ENCODE peak calls at places on chromosomes 3 and 15, in seven cellular contexts. One of them, this sample, is unnamed.

GRCh38 chr3:16402451-16402850 is 111.0 kb downstream of the RFTN1 start:
- DNase-seq in stomach: no peak
- DNase-seq in GM23338: no peak
- DNase-seq in transverse colon: no peak
- DNase-seq in HFF-Myc: no peak
- DNase-seq in IMR-90: peak
- DNase-seq in foreskin fibroblast: peak
- DNase-seq in this sample: no peak

GRCh38 chr15:73826711-73827243 is 46.6 kb upstream of the TBC1D21 start:
- DNase-seq in stomach: no peak
- DNase-seq in GM23338: no peak
- DNase-seq in transverse colon: no peak
- DNase-seq in HFF-Myc: no peak
- DNase-seq in IMR-90: no peak
- DNase-seq in foreskin fibroblast: no peak
- DNase-seq in this sample: no peak

GRCh38 chr3:127716334-127716733 is 43.6 kb downstream of the ABTB1 start:
- DNase-seq in stomach: no peak
- DNase-seq in GM23338: no peak
- DNase-seq in transverse colon: no peak
- DNase-seq in HFF-Myc: no peak
- DNase-seq in IMR-90: no peak
- DNase-seq in foreskin fibroblast: no peak
- DNase-seq in this sample: no peak

GRCh38 chr3:127789051-127789450 is 33.3 kb downstream of the MGLL start:
- DNase-seq in stomach: no peak
- DNase-seq in GM23338: no peak
- DNase-seq in transverse colon: no peak
- DNase-seq in HFF-Myc: no peak
- DNase-seq in IMR-90: no peak
- DNase-seq in foreskin fibroblast: peak
- DNase-seq in this sample: no peak

GRCh38 chr3:125048282-125048681 is 7.5 kb downstream of the HEG1 start:
- DNase-seq in stomach: no peak
- DNase-seq in GM23338: no peak
- DNase-seq in transverse colon: no peak
- DNase-seq in HFF-Myc: no peak
- DNase-seq in IMR-90: no peak
- DNase-seq in foreskin fibroblast: no peak
- DNase-seq in this sample: no peak

GRCh38 chr15:40303576-40303975 is 4.2 kb downstream of the PLCB2 start:
- DNase-seq in stomach: no peak
- DNase-seq in GM23338: no peak
- DNase-seq in transverse colon: no peak
- DNase-seq in HFF-Myc: no peak
- DNase-seq in IMR-90: no peak
- DNase-seq in foreskin fibroblast: no peak
- DNase-seq in this sample: no peak

GRCh38 chr3:3633761-3634160 is 165.5 kb upstream of the LRRN1 start:
- DNase-seq in stomach: no peak
- DNase-seq in GM23338: no peak
- DNase-seq in transverse colon: no peak
- DNase-seq in HFF-Myc: no peak
- DNase-seq in IMR-90: no peak
- DNase-seq in foreskin fibroblast: no peak
- DNase-seq in this sample: no peak

GRCh38 chr3:121871434-121871833 is 22.8 kb upstream of the SLC15A2 start:
- DNase-seq in stomach: no peak
- DNase-seq in GM23338: no peak
- DNase-seq in transverse colon: no peak
- DNase-seq in HFF-Myc: no peak
- DNase-seq in IMR-90: no peak
- DNase-seq in foreskin fibroblast: no peak
- DNase-seq in this sample: no peak

GRCh38 chr3:62226601-62227339 is 146.6 kb downstream of the FEZF2 start:
- DNase-seq in stomach: no peak
- DNase-seq in GM23338: no peak
- DNase-seq in transverse colon: no peak
- DNase-seq in HFF-Myc: no peak
- DNase-seq in IMR-90: no peak
- DNase-seq in foreskin fibroblast: no peak
- DNase-seq in this sample: no peak

GRCh38 chr3:124834723-124835718 is 52.1 kb downstream of the ITGB5 start:
- DNase-seq in stomach: peak
- DNase-seq in GM23338: peak
- DNase-seq in transverse colon: peak
- DNase-seq in HFF-Myc: peak
- DNase-seq in IMR-90: peak
- DNase-seq in foreskin fibroblast: peak
- DNase-seq in this sample: peak

GRCh38 chr3:117651271-117651670 is 941.7 kb downstream of the TUSC7 start:
- DNase-seq in stomach: no peak
- DNase-seq in GM23338: no peak
- DNase-seq in transverse colon: no peak
- DNase-seq in HFF-Myc: no peak
- DNase-seq in IMR-90: no peak
- DNase-seq in foreskin fibroblast: peak
- DNase-seq in this sample: no peak

GRCh38 chr3:46948830-46949671 is 27.5 kb downstream of the CCDC12 start:
- DNase-seq in stomach: peak
- DNase-seq in GM23338: peak
- DNase-seq in transverse colon: peak
- DNase-seq in HFF-Myc: no peak
- DNase-seq in IMR-90: no peak
- DNase-seq in foreskin fibroblast: no peak
- DNase-seq in this sample: no peak

GRCh38 chr15:64249842-64250575 is 87.2 kb upstream of the PPIB start:
- DNase-seq in stomach: no peak
- DNase-seq in GM23338: no peak
- DNase-seq in transverse colon: no peak
- DNase-seq in HFF-Myc: no peak
- DNase-seq in IMR-90: peak
- DNase-seq in foreskin fibroblast: peak
- DNase-seq in this sample: no peak

GRCh38 chr3:29514912-29515311 is 234.0 kb downstream of the RBMS3 start:
- DNase-seq in stomach: no peak
- DNase-seq in GM23338: no peak
- DNase-seq in transverse colon: no peak
- DNase-seq in HFF-Myc: no peak
- DNase-seq in IMR-90: no peak
- DNase-seq in foreskin fibroblast: no peak
- DNase-seq in this sample: no peak

GRCh38 chr3:197428117-197428761 is 127.5 kb downstream of the BDH1 start:
- DNase-seq in stomach: peak
- DNase-seq in GM23338: peak
- DNase-seq in transverse colon: peak
- DNase-seq in HFF-Myc: peak
- DNase-seq in IMR-90: peak
- DNase-seq in foreskin fibroblast: peak
- DNase-seq in this sample: no peak

GRCh38 chr3:13668136-13668535 is 119.2 kb downstream of the FBLN2 start:
- DNase-seq in stomach: no peak
- DNase-seq in GM23338: no peak
- DNase-seq in transverse colon: no peak
- DNase-seq in HFF-Myc: no peak
- DNase-seq in IMR-90: no peak
- DNase-seq in foreskin fibroblast: no peak
- DNase-seq in this sample: no peak

GRCh38 chr3:13671536-13672233 is 122.8 kb downstream of the FBLN2 start:
- DNase-seq in stomach: no peak
- DNase-seq in GM23338: no peak
- DNase-seq in transverse colon: no peak
- DNase-seq in HFF-Myc: no peak
- DNase-seq in IMR-90: no peak
- DNase-seq in foreskin fibroblast: no peak
- DNase-seq in this sample: no peak

GRCh38 chr3:13669457-13669856 is 120.5 kb downstream of the FBLN2 start:
- DNase-seq in stomach: no peak
- DNase-seq in GM23338: no peak
- DNase-seq in transverse colon: no peak
- DNase-seq in HFF-Myc: no peak
- DNase-seq in IMR-90: no peak
- DNase-seq in foreskin fibroblast: no peak
- DNase-seq in this sample: no peak

GRCh38 chr3:13673207-13673606 is 124.3 kb downstream of the FBLN2 start:
- DNase-seq in stomach: no peak
- DNase-seq in GM23338: peak
- DNase-seq in transverse colon: no peak
- DNase-seq in HFF-Myc: no peak
- DNase-seq in IMR-90: no peak
- DNase-seq in foreskin fibroblast: no peak
- DNase-seq in this sample: no peak

DNA sequence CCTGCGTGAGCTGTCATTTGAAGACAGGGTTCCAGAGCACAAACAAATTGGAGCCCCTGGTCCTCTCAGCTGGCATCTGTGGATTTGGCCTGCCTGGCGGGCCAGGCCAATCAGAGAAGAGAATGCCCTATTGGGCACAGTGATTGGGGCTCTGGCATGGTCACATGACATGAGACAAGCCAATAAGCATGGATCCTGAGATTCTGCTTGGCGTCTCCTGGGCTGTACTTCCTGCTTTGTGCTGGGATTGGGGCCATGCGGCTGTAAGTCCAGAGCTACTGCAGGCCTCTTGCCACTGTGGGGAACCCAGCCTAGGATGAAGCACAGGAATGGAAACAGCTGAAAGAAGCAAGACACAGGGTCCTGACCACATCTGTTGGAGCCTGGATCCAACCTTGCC is 121.4 kb downstream of the FBLN2 start:
- DNase-seq in stomach: no peak
- DNase-seq in GM23338: no peak
- DNase-seq in transverse colon: no peak
- DNase-seq in HFF-Myc: no peak
- DNase-seq in IMR-90: no peak
- DNase-seq in foreskin fibroblast: no peak
- DNase-seq in this sample: no peak
- H3K4me3 ChIP-seq in stomach: no peak
- H3K4me3 ChIP-seq in GM23338: no peak
- H3K4me3 ChIP-seq in transverse colon: no peak
- H3K4me3 ChIP-seq in HFF-Myc: no peak
- H3K4me3 ChIP-seq in IMR-90: no peak
- H3K4me3 ChIP-seq in foreskin fibroblast: no peak
- H3K4me3 ChIP-seq in this sample: no peak

GRCh38 chr3:86702381-86702958 is 288.5 kb downstream of the VGLL3 start:
- DNase-seq in stomach: no peak
- DNase-seq in GM23338: peak
- DNase-seq in transverse colon: no peak
- DNase-seq in HFF-Myc: no peak
- DNase-seq in IMR-90: peak
- DNase-seq in foreskin fibroblast: peak
- DNase-seq in this sample: no peak
- TF ChIP-seq CTCF in stomach: no peak
- TF ChIP-seq CTCF in GM23338: peak
- TF ChIP-seq CTCF in transverse colon: peak
- TF ChIP-seq CTCF in HFF-Myc: peak
- TF ChIP-seq CTCF in IMR-90: peak
- TF ChIP-seq CTCF in foreskin fibroblast: peak
- TF ChIP-seq CTCF in this sample: peak

GRCh38 chr15:45099549-45100165 is 14.3 kb downstream of the DUOX2 start:
- DNase-seq in stomach: no peak
- DNase-seq in GM23338: no peak
- DNase-seq in transverse colon: no peak
- DNase-seq in HFF-Myc: no peak
- DNase-seq in IMR-90: no peak
- DNase-seq in foreskin fibroblast: no peak
- DNase-seq in this sample: no peak

GRCh38 chr15:45102226-45102625 is 11.7 kb downstream of the DUOX2 start:
- DNase-seq in stomach: peak
- DNase-seq in GM23338: no peak
- DNase-seq in transverse colon: no peak
- DNase-seq in HFF-Myc: no peak
- DNase-seq in IMR-90: no peak
- DNase-seq in foreskin fibroblast: no peak
- DNase-seq in this sample: no peak

GRCh38 chr15:45097466-45097865 is 16.5 kb downstream of the DUOX2 start:
- DNase-seq in stomach: no peak
- DNase-seq in GM23338: no peak
- DNase-seq in transverse colon: no peak
- DNase-seq in HFF-Myc: no peak
- DNase-seq in IMR-90: no peak
- DNase-seq in foreskin fibroblast: no peak
- DNase-seq in this sample: no peak

GRCh38 chr15:45101749-45102148 is 12.2 kb downstream of the DUOX2 start:
- DNase-seq in stomach: no peak
- DNase-seq in GM23338: no peak
- DNase-seq in transverse colon: no peak
- DNase-seq in HFF-Myc: no peak
- DNase-seq in IMR-90: no peak
- DNase-seq in foreskin fibroblast: no peak
- DNase-seq in this sample: no peak

DNA sequence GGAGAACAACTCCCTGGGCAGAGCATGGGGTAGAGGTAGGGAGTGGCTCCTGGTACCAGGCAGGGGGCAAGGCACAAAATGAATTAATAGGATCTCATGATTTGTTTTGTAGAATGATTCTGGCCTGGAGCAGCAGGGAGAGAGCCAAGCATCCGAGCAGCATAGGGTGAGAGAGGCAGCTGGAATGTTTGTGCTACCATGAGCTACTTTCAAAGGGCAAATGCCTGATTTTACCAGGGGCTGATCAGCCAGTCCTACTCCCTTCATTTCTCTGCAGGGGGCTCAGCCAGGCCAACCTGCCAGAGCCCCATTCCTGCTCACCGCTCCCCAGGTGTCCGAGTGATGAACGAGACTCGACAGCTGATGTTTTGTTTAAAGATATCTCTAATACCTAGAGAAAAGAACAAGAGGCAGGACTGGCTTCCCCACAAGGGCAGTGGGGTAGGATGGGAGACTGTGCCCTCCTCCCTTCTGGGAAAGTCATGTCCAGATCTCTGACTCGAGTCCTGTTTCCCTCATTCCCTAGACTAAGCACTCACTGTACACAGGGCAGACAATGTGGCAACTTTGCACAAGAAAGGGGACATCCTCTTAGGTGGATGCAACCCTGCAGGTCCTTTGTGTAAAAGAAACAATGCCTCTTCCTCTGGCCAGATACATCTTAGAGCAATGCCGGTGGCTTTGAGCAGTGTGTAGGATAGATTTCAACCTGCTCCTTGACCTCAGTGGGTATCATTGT is 12.9 kb downstream of the DUOX2 start:
- DNase-seq in stomach: no peak
- DNase-seq in GM23338: peak
- DNase-seq in transverse colon: no peak
- DNase-seq in HFF-Myc: no peak
- DNase-seq in IMR-90: no peak
- DNase-seq in foreskin fibroblast: peak
- DNase-seq in this sample: no peak
- H3K4me3 ChIP-seq in stomach: no peak
- H3K4me3 ChIP-seq in GM23338: no peak
- H3K4me3 ChIP-seq in transverse colon: no peak
- H3K4me3 ChIP-seq in HFF-Myc: no peak
- H3K4me3 ChIP-seq in IMR-90: no peak
- H3K4me3 ChIP-seq in foreskin fibroblast: no peak
- H3K4me3 ChIP-seq in this sample: no peak

DNA sequence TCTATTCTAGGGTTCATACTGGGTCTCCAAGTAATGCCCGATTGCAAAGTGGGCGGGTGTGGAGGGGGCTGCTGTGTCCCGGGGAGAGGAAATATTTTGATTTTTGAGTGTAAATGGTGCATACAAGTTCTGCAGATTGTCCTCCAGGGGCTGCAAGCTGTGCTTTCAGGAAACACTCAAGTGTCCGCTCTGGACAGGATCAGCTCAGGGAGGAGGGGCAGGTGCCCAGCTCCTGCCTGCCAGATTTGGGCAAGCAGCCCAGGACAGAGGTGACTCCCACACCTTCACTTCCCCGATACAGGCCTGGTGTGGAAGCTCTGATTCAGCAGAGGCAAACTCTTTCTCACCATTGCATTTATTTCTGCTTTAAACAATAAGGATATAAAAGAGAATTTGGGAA is 142.7 kb downstream of the ALDH1A2 start:
- DNase-seq in stomach: peak
- DNase-seq in GM23338: no peak
- DNase-seq in transverse colon: peak
- DNase-seq in HFF-Myc: no peak
- DNase-seq in IMR-90: no peak
- DNase-seq in foreskin fibroblast: no peak
- DNase-seq in this sample: no peak
- TF ChIP-seq CTCF in stomach: no peak
- TF ChIP-seq CTCF in GM23338: no peak
- TF ChIP-seq CTCF in transverse colon: no peak
- TF ChIP-seq CTCF in HFF-Myc: no peak
- TF ChIP-seq CTCF in IMR-90: no peak
- TF ChIP-seq CTCF in foreskin fibroblast: no peak
- TF ChIP-seq CTCF in this sample: no peak